ENCODE peak calls at places on chromosomes 1 and 21, in six cellular contexts. F is thoracic aorta; O is CD4-positive, alpha-beta T cell; S is PC-3; V is psoas muscle; K is transverse colon. Y is an unnamed sample.

GRCh38 chr1:2985121-2985561 is 36.1 kb upstream of the ACTRT2 start:
- DNase-seq in S (no peak), F (no peak), V (no peak), K (no peak), O (no peak), Y (no peak)

GRCh38 chr1:197127513-197127912 is 19.0 kb downstream of the ASPM start:
- DNase-seq in O (no peak), V (no peak), K (no peak), F (no peak), S (no peak), Y (no peak)

GRCh38 chr21:45017376-45017960 is 56.9 kb upstream of the ADARB1 start:
- DNase-seq in K (peak; percentile 5), S (no peak), V (peak; percentile 11), F (no peak), O (no peak), Y (no peak)

GRCh38 chr1:46030876-46031660 is 101.4 kb downstream of the PIK3R3 start:
- DNase-seq in O (no peak), V (no peak), K (no peak), F (no peak), S (no peak), Y (no peak)

GRCh38 chr1:200654660-200655059 is 15.0 kb downstream of the DDX59 start:
- DNase-seq in S (peak; percentile 52), O (no peak), F (no peak), V (no peak), K (no peak), Y (no peak)

GRCh38 chr1:39892611-39893595 is 8.8 kb downstream of the MYCL start:
- DNase-seq in F (no peak), V (no peak), K (no peak), S (peak; percentile 84), O (no peak), Y (no peak)

GRCh38 chr1:219296430-219296850 is 122.8 kb downstream of the LYPLAL1 start:
- DNase-seq in F (no peak), O (no peak), S (peak; percentile 55), K (no peak), V (no peak), Y (no peak)

GRCh38 chr1:114986286-114986685 is 43.3 kb upstream of the TSHB start:
- DNase-seq in O (no peak), V (no peak), K (no peak), F (no peak), S (peak; percentile 39), Y (no peak)

GRCh38 chr21:32253215-32253641 is 25.6 kb downstream of the MIS18A start:
- DNase-seq in V (peak; percentile 30), F (no peak), S (no peak), K (no peak), O (no peak), Y (no peak)

GRCh38 chr1:31811605-31812004 is 4.2 kb downstream of the SPOCD1 start:
- DNase-seq in F (no peak), S (no peak), O (no peak), V (no peak), K (no peak), Y (no peak)

GRCh38 chr1:201069636-201070035 is 42.6 kb downstream of the CACNA1S start:
- DNase-seq in O (no peak), V (no peak), K (no peak), F (no peak), S (no peak), Y (no peak)

GRCh38 chr21:40245021-40245420 is 377.8 kb downstream of the PCP4 start:
- DNase-seq in V (no peak), F (no peak), S (no peak), O (no peak), K (no peak), Y (no peak)

GRCh38 chr1:226784081-226785049 is 45.3 kb upstream of the ITPKB start:
- DNase-seq in S (peak; percentile 93), K (no peak), V (no peak), O (no peak), F (no peak), Y (no peak)

GRCh38 chr1:26225033-26225831 is 8.8 kb upstream of the CEP85 start:
- DNase-seq in O (peak; percentile 45), K (peak; percentile 78), F (no peak), V (peak; percentile 66), S (no peak), Y (no peak)

GRCh38 chr1:168341576-168341975 is 60.9 kb downstream of the TBX19 start:
- DNase-seq in V (no peak), O (no peak), F (no peak), S (peak; percentile 59), K (no peak), Y (no peak)

GRCh38 chr21:41506005-41506404 is 2.0 kb downstream of the TMPRSS2 start:
- DNase-seq in F (no peak), K (no peak), S (no peak), O (no peak), V (no peak), Y (no peak)

GRCh38 chr1:15531682-15532081 is 5.0 kb downstream of the DNAJC16 start:
- DNase-seq in O (no peak), K (no peak), F (no peak), V (no peak), S (no peak), Y (no peak)

GRCh38 chr21:15289896-15290841 is 225.4 kb upstream of the NRIP1 start:
- DNase-seq in S (no peak), F (no peak), K (peak; percentile 80), O (no peak), V (peak; percentile 46), Y (no peak)

GRCh38 chr1:191851799-191852595 is 306.3 kb upstream of the RGS18 start:
- DNase-seq in O (no peak), F (no peak), V (no peak), S (peak; percentile 20), K (no peak), Y (no peak)

GRCh38 chr1:28887835-28888682 is 26.3 kb upstream of the EPB41 start:
- DNase-seq in S (no peak), F (no peak), K (peak; percentile 55), O (peak; percentile 34), V (no peak), Y (no peak)

GRCh38 chr1:28885472-28885877 is 28.9 kb upstream of the EPB41 start:
- DNase-seq in S (no peak), K (no peak), O (no peak), V (no peak), F (no peak), Y (no peak)

GRCh38 chr1:28887418-28887834 is 26.9 kb upstream of the EPB41 start:
- DNase-seq in K (peak; percentile 60), O (peak; percentile 70), S (peak; percentile 13), V (no peak), F (no peak), Y (no peak)

GRCh38 chr1:28885982-28886730 is 28.2 kb upstream of the EPB41 start:
- DNase-seq in V (no peak), S (no peak), F (no peak), K (no peak), O (no peak), Y (no peak)

GRCh38 chr1:28886731-28887417 is 27.5 kb upstream of the EPB41 start:
- DNase-seq in V (peak; percentile 84), K (peak; percentile 93), S (peak; percentile 92), O (peak; percentile 91), F (peak; percentile 48), Y (peak; percentile 38)
- TF ChIP-seq CTCF in V (no peak), K (peak; percentile 29), S (no peak), O (no peak), F (no peak), Y (peak; percentile 6)

GRCh38 chr1:223345720-223346119 is 18.3 kb downstream of the SUSD4 start:
- DNase-seq in O (no peak), V (no peak), F (no peak), K (no peak), S (no peak), Y (no peak)
- TF ChIP-seq CTCF in O (no peak), V (no peak), F (no peak), K (no peak), S (peak; percentile 32), Y (no peak)

GRCh38 chr1:203287896-203288295 is 17.4 kb upstream of the BTG2 start:
- DNase-seq in O (no peak), K (no peak), F (no peak), V (no peak), S (no peak), Y (no peak)

GRCh38 chr1:203290261-203291089 is 14.8 kb upstream of the BTG2 start:
- DNase-seq in V (peak; percentile 97), F (peak; percentile 92), O (peak; percentile 97), S (no peak), K (peak; percentile 99), Y (peak; percentile 86)

GRCh38 chr1:203289982-203290260 is 15.4 kb upstream of the BTG2 start:
- DNase-seq in F (no peak), S (no peak), K (no peak), V (no peak), O (no peak), Y (no peak)

GRCh38 chr1:203288351-203288894 is 16.9 kb upstream of the BTG2 start:
- DNase-seq in O (no peak), F (no peak), V (no peak), K (no peak), S (no peak), Y (no peak)

DNA sequence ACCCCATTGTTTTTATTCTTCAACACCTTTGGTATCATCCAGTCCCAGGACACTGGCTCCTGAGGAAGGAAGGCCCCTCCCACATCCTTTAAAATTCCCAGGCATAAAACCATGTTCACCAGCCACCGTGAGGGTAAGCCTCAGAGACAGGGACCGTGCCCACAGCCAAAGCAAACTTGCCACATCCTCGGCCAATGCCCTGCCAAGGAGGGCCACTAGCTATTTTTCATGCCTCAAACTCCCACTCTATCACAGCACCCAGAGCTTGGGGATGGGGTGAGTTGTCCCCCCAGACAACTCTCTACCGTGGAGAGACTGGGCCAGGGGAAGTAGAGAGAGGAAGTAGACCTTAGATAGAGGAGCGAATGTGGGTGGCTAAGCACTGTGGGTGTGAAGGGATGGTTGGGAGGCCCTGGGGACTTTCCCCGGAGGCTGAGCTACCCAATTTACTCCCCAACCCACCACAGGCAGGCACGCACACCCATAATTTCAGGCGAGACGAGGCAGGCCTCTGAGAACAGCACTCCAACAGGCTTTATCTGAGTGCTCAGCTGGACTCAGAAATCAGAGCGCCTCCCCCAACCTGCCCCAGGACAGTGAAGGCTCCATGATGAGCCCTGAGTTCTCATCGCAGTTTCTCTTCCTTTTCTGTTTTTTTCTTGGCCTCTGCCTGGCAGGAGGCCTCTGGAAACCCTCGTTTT is 15.9 kb upstream of the BTG2 start:
- DNase-seq in K (peak; percentile 77), S (no peak), V (no peak), O (peak; percentile 81), F (no peak), Y (peak; percentile 53)
- TF ChIP-seq CTCF in K (no peak), S (no peak), V (no peak), O (no peak), F (no peak), Y (no peak)

DNA sequence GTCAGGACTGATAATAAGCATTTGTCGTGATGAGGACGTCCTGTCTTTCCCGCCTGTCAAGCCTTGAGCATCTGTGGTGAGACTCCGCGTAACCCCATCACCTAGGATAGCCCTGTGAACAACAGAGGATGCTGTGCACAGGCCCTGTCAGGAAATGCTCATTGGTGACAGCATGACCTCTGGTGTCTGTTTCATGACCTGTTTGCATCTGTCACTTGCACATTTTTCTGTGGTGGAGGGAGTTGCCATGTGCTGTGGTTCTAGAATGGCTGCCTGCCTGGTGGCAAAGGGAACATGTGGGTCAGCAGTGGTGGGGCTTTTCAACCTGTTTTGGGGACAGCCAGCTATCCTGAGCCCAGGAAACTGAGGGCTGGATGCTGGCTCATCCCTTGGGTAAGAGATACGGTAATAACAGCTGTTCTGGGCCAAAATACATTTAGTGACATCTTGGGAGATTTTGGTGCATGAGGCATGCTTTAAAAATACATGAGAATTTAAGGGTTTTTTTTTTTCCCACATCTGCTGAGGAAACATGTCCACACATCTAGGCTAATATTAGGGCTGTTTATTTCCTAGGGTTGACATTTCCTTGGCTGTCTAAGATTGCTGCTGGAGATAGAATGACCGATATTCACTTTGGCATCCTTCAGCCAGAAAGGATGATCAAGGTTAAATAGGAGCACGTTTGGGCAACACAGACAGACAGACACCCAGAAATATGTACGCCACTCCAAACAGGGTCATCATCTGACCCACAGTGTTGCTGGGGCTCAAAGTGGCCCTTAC is 52.9 kb downstream of the KCNC4 start:
- DNase-seq in K (no peak), V (no peak), O (no peak), F (no peak), S (no peak), Y (no peak)
- TF ChIP-seq CTCF in K (no peak), V (no peak), O (no peak), F (no peak), S (no peak), Y (no peak)